ENCODE peak calls at places on chromosomes 1 and 21, in nine cellular contexts. U, W, X, J, S, O, T, F and Y are unnamed samples.

GRCh38 chr1:169289016-169289415 is 78.6 kb downstream of the NME7 start:
- DNase-seq in X (no peak), O (no peak), U (no peak), S (peak), J (no peak), W (no peak), T (no peak), F (no peak), Y (no peak)

GRCh38 chr1:91529856-91530255 is 29.2 kb downstream of the CDC7 start:
- DNase-seq in U (no peak), O (no peak), T (no peak), J (no peak), W (peak), S (no peak), X (no peak), F (no peak), Y (no peak)

GRCh38 chr21:43574741-43575465 is 84.4 kb downstream of the HSF2BP start:
- DNase-seq in F (no peak), T (no peak), O (no peak), W (peak), J (no peak), X (no peak), S (no peak), U (no peak), Y (no peak)

GRCh38 chr1:245153645-245154428 is 948 bp upstream of the KIF26B start:
- DNase-seq in O (no peak), F (peak), J (peak), X (peak), S (no peak), W (no peak), T (no peak), U (no peak), Y (no peak)

GRCh38 chr1:17117451-17118265 is 1.6 kb downstream of the PADI2 start:
- DNase-seq in X (no peak), O (no peak), J (peak), U (no peak), T (no peak), S (no peak), W (no peak), F (no peak), Y (no peak)

GRCh38 chr1:212610575-212610967 is 2.0 kb downstream of the ATF3 start:
- DNase-seq in U (no peak), W (no peak), X (no peak), T (no peak), S (no peak), O (no peak), F (no peak), J (no peak), Y (no peak)

GRCh38 chr1:119782541-119783338 is 14.0 kb upstream of the HMGCS2 start:
- DNase-seq in F (no peak), W (no peak), J (no peak), X (no peak), U (no peak), O (no peak), S (no peak), T (no peak), Y (peak)

GRCh38 chr1:187948170-187948794 is 1119.5 kb downstream of the PLA2G4A start:
- DNase-seq in U (no peak), W (no peak), O (no peak), T (no peak), X (no peak), S (no peak), J (no peak), F (no peak), Y (no peak)

GRCh38 chr1:240732390-240732789 is 120.4 kb upstream of the GREM2 start:
- DNase-seq in O (no peak), X (peak), T (no peak), J (peak), U (no peak), W (peak), F (peak), S (peak), Y (peak)

GRCh38 chr1:36889846-36890245 is 144.5 kb downstream of the GRIK3 start:
- DNase-seq in U (no peak), O (no peak), T (no peak), X (no peak), J (no peak), S (no peak), F (no peak), W (no peak), Y (no peak)

GRCh38 chr1:10696977-10697376 is 99.5 kb downstream of the CASZ1 start:
- DNase-seq in U (no peak), J (no peak), X (no peak), T (peak), F (no peak), O (no peak), W (no peak), S (no peak), Y (no peak)

GRCh38 chr1:11729155-11729497 is 6.8 kb upstream of the AGTRAP start:
- DNase-seq in J (no peak), F (no peak), O (no peak), U (no peak), W (no peak), S (no peak), X (no peak), T (no peak), Y (no peak)